ENCODE peak calls at places on chromosomes 11 and 22, in five cellular contexts. One of them, this sample, is unnamed.

GRCh38 chr11:16898274-16898985 is 115.8 kb downstream of the PLEKHA7 start:
- DNase-seq in IMR-90: no peak
- DNase-seq in H9: no peak
- DNase-seq in neuronal stem cell: no peak
- DNase-seq in H1: no peak
- DNase-seq in this sample: no peak

GRCh38 chr11:133945087-133945974 is 11.4 kb downstream of the IGSF9B start:
- DNase-seq in H1: no peak
- DNase-seq in neuronal stem cell: no peak
- DNase-seq in IMR-90: peak; percentile 14
- DNase-seq in H9: no peak
- DNase-seq in this sample: no peak

GRCh38 chr11:113373306-113373705 is 14.3 kb upstream of the ANKK1 start:
- DNase-seq in H1: no peak
- DNase-seq in neuronal stem cell: no peak
- DNase-seq in H9: no peak
- DNase-seq in IMR-90: peak; percentile 64
- DNase-seq in this sample: peak; percentile 41

GRCh38 chr11:71163371-71163770 is 89.0 kb downstream of the SHANK2 start:
- DNase-seq in H9: peak; percentile 2
- DNase-seq in IMR-90: no peak
- DNase-seq in neuronal stem cell: no peak
- DNase-seq in H1: no peak
- DNase-seq in this sample: no peak

GRCh38 chr11:103673773-103674172 is 362.7 kb upstream of the DDI1 start:
- DNase-seq in H1: no peak
- DNase-seq in neuronal stem cell: no peak
- DNase-seq in H9: no peak
- DNase-seq in IMR-90: peak; percentile 71
- DNase-seq in this sample: peak; percentile 43

GRCh38 chr11:123773026-123773425 is 18.7 kb upstream of the OR6X1 start:
- DNase-seq in IMR-90: no peak
- DNase-seq in H9: no peak
- DNase-seq in H1: no peak
- DNase-seq in neuronal stem cell: no peak
- DNase-seq in this sample: no peak

GRCh38 chr11:91164452-91164822 is 941.6 kb upstream of the CHORDC1 start:
- DNase-seq in neuronal stem cell: no peak
- DNase-seq in IMR-90: no peak
- DNase-seq in H1: no peak
- DNase-seq in H9: no peak
- DNase-seq in this sample: peak; percentile 13

GRCh38 chr11:116416852-116417251 is 355.9 kb downstream of the BUD13 start:
- DNase-seq in H1: no peak
- DNase-seq in IMR-90: no peak
- DNase-seq in H9: no peak
- DNase-seq in neuronal stem cell: no peak
- DNase-seq in this sample: no peak

GRCh38 chr11:100785148-100785983 is 98.3 kb downstream of the ARHGAP42 start:
- DNase-seq in H9: peak; percentile 45
- DNase-seq in IMR-90: no peak
- DNase-seq in neuronal stem cell: no peak
- DNase-seq in H1: no peak
- DNase-seq in this sample: no peak

GRCh38 chr11:76361365-76361764 is 19.6 kb downstream of the THAP12 start:
- DNase-seq in neuronal stem cell: no peak
- DNase-seq in H1: no peak
- DNase-seq in IMR-90: no peak
- DNase-seq in H9: no peak
- DNase-seq in this sample: no peak

GRCh38 chr11:7944123-7944522 is 2.6 kb upstream of the OR10A3 start:
- DNase-seq in H1: no peak
- DNase-seq in neuronal stem cell: no peak
- DNase-seq in H9: no peak
- DNase-seq in IMR-90: no peak
- DNase-seq in this sample: no peak

GRCh38 chr11:1163911-1164735 is 6.4 kb downstream of the MUC5AC start:
- DNase-seq in H9: no peak
- DNase-seq in H1: no peak
- DNase-seq in neuronal stem cell: no peak
- DNase-seq in IMR-90: no peak
- DNase-seq in this sample: no peak

GRCh38 chr11:2136209-2136951 is 2.8 kb downstream of the IGF2 start:
- DNase-seq in H9: no peak
- DNase-seq in H1: no peak
- DNase-seq in IMR-90: no peak
- DNase-seq in neuronal stem cell: no peak
- DNase-seq in this sample: no peak

GRCh38 chr22:28801845-28802594 is 1.7 kb upstream of the XBP1 start:
- DNase-seq in H1: no peak
- DNase-seq in IMR-90: no peak
- DNase-seq in neuronal stem cell: no peak
- DNase-seq in H9: no peak
- DNase-seq in this sample: no peak

GRCh38 chr11:2518112-2518982 is 73.5 kb downstream of the KCNQ1 start:
- DNase-seq in H9: peak; percentile 21
- DNase-seq in neuronal stem cell: no peak
- DNase-seq in H1: peak; percentile 37
- DNase-seq in IMR-90: no peak
- DNase-seq in this sample: no peak

GRCh38 chr11:103877221-103877620 is 159.2 kb upstream of the DDI1 start:
- DNase-seq in H9: no peak
- DNase-seq in neuronal stem cell: no peak
- DNase-seq in H1: no peak
- DNase-seq in IMR-90: peak; percentile 16
- DNase-seq in this sample: peak; percentile 25

DNA sequence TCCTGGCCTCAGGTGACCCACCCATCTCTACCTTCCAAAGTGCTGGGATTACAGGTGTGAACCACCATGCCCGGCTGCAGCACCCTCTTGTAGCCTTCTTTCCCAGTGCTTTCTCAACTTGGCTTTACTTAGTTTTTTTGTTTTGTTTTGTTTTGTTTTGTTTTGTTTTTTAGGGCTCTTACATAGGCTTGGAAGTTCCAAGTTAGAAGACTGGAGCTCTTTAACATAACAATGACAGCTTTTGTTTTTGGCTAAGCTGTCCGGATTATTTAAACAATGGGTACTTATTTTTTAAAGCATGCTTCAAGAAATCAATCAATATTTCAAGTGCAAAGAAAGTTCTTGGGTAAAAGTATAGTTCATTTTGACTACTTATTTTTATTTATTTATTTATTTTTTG is 25.9 kb downstream of the KMT2A start:
- DNase-seq in H9: no peak
- DNase-seq in IMR-90: no peak
- DNase-seq in H1: no peak
- DNase-seq in neuronal stem cell: no peak
- DNase-seq in this sample: no peak
- H2BK15ac ChIP-seq in H9: no peak overlapping the region
- H2BK15ac ChIP-seq in IMR-90: no peak overlapping the region
- H2BK15ac ChIP-seq in H1: no peak overlapping the region
- H2BK15ac ChIP-seq in neuronal stem cell: no peak overlapping the region
- H2BK15ac ChIP-seq in this sample: no peak overlapping the region

GRCh38 chr22:17441326-17441725 is 72.1 kb downstream of the CECR2 start:
- DNase-seq in H1: no peak
- DNase-seq in neuronal stem cell: no peak
- DNase-seq in IMR-90: no peak
- DNase-seq in H9: no peak
- DNase-seq in this sample: no peak

GRCh38 chr22:17435375-17435774 is 66.1 kb downstream of the CECR2 start:
- DNase-seq in H1: no peak
- DNase-seq in neuronal stem cell: no peak
- DNase-seq in H9: no peak
- DNase-seq in IMR-90: no peak
- DNase-seq in this sample: no peak

GRCh38 chr22:17436981-17437410 is 67.7 kb downstream of the CECR2 start:
- DNase-seq in H9: peak; percentile 47
- DNase-seq in H1: no peak
- DNase-seq in neuronal stem cell: peak; percentile 72
- DNase-seq in IMR-90: no peak
- DNase-seq in this sample: no peak

GRCh38 chr22:17434856-17435255 is 65.6 kb downstream of the CECR2 start:
- DNase-seq in H9: no peak
- DNase-seq in H1: no peak
- DNase-seq in neuronal stem cell: no peak
- DNase-seq in IMR-90: no peak
- DNase-seq in this sample: no peak

DNA sequence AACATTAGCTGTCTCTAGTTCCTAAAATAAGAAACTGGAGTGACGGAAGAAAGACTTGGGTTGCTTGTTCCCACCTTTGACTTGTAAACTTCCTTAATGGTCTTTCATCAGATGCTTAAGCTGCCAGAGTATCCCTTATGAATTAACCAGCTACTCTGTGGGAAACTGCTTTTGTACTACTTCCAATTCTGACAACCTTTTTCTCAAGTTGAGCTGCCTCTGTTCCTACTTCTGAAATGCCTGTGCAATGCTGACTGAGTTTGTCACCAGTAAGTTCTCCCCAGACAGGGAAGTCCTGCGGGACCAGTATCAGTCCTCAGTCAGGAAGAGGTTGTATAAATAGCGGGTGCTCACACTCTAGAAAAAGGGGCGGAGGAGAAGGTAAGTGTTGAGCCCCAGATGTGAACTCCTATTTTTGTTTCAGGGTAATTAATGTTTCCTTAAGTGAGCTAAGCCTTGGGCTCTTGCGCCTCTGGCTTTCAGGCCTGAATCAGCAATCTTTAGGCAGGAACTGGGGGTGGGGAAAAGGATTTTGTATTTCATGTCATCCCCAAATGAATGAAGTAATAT is 67.2 kb downstream of the CECR2 start:
- DNase-seq in IMR-90: no peak
- DNase-seq in H1: no peak
- DNase-seq in H9: no peak
- DNase-seq in neuronal stem cell: peak; percentile 14
- DNase-seq in this sample: no peak
- H3K4me2 ChIP-seq in IMR-90: no peak overlapping the region
- H3K4me2 ChIP-seq in H1: peak overlapping the region; percentile 77
- H3K4me2 ChIP-seq in H9: peak overlapping the region; percentile 36
- H3K4me2 ChIP-seq in neuronal stem cell: peak overlapping the region; percentile 29
- H3K4me2 ChIP-seq in this sample: no peak overlapping the region

GRCh38 chr11:14029415-14029814 is 66.9 kb downstream of the SPON1 start:
- DNase-seq in H9: peak; percentile 77
- DNase-seq in H1: no peak
- DNase-seq in neuronal stem cell: no peak
- DNase-seq in IMR-90: no peak
- DNase-seq in this sample: no peak
- H2AFZ ChIP-seq in H9: no peak overlapping the region
- H2AFZ ChIP-seq in H1: no peak overlapping the region
- H2AFZ ChIP-seq in neuronal stem cell: no peak overlapping the region
- H2AFZ ChIP-seq in IMR-90: no peak overlapping the region
- H2AFZ ChIP-seq in this sample: no peak overlapping the region

GRCh38 chr11:96199563-96200025 is 143.4 kb downstream of the MAML2 start:
- DNase-seq in H1: no peak
- DNase-seq in neuronal stem cell: no peak
- DNase-seq in H9: no peak
- DNase-seq in IMR-90: peak; percentile 80
- DNase-seq in this sample: peak; percentile 87
- H2BK15ac ChIP-seq in H1: no peak overlapping the region
- H2BK15ac ChIP-seq in neuronal stem cell: no peak overlapping the region
- H2BK15ac ChIP-seq in H9: no peak overlapping the region
- H2BK15ac ChIP-seq in IMR-90: no peak overlapping the region
- H2BK15ac ChIP-seq in this sample: no peak overlapping the region

GRCh38 chr11:74168838-74169237 is 2.0 kb downstream of the C2CD3 start:
- DNase-seq in neuronal stem cell: no peak
- DNase-seq in H1: no peak
- DNase-seq in H9: no peak
- DNase-seq in IMR-90: no peak
- DNase-seq in this sample: no peak
- H3K4me2 ChIP-seq in neuronal stem cell: no peak overlapping the region
- H3K4me2 ChIP-seq in H1: no peak overlapping the region
- H3K4me2 ChIP-seq in H9: no peak overlapping the region
- H3K4me2 ChIP-seq in IMR-90: peak overlapping the region; percentile 27
- H3K4me2 ChIP-seq in this sample: no peak overlapping the region

DNA sequence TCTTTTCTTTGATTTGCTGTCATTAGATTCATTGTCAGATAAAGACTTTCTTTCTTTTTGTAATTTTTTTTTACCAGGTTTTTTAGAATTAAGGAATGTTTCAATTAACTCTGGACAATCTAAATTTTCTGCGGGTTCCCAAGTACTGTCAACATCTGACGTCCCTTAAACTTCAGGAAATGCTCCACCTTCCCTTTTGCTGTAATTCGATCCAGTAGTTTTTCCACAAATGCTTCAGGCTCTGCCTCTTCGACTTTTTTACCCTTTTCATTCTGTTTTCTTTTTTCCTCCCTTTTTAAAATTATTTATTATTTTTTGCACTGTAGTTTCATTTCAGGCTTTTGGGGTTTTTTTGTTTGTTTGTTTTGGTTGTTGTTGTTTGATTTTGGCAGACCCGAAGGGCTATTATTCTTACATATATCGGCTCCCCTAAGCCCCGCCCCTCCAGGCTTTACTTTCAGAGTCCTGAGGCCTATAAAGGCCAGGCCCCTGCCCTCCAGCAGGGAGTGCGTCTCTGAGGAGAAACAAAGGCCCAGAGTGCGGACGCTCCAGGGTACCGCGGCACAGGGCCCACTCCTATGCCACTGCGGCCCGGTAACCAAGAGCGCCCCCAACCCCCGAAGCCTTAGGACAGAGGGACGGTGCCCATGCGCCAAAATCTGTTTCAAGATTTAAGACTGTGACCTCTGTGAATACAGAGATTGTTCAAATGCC is 116.4 kb downstream of the TYR start:
- DNase-seq in IMR-90: peak; percentile 12
- DNase-seq in H1: peak; percentile 71
- DNase-seq in neuronal stem cell: peak; percentile 17
- DNase-seq in H9: peak; percentile 72
- DNase-seq in this sample: peak; percentile 21
- H2AFZ ChIP-seq in IMR-90: peak overlapping the region; percentile 85
- H2AFZ ChIP-seq in H1: no peak overlapping the region
- H2AFZ ChIP-seq in neuronal stem cell: peak overlapping the region; percentile 82
- H2AFZ ChIP-seq in H9: peak overlapping the region; percentile 10
- H2AFZ ChIP-seq in this sample: peak overlapping the region; percentile 81

DNA sequence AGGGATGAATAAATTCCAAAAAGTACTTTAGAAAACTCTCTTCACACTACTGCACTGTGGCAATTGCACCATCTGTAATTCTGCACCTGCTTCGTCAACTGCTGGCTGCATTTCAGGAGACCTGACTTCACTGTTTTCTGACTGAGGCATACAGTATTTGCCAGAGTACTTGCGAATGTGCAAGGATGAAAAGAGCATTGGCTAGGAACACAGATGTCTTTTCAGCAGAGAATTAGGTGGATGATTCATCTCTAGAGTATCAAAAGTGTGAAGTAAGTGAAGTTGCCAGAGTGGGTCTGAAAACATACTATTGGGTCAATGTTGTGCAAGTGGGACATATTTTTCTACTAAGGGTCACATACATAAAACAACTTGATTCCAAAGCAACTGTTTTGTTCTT is 427.5 kb upstream of the CCDC90B start:
- DNase-seq in neuronal stem cell: no peak
- DNase-seq in H1: no peak
- DNase-seq in H9: no peak
- DNase-seq in IMR-90: peak; percentile 3
- DNase-seq in this sample: peak; percentile 30
- H2BK15ac ChIP-seq in neuronal stem cell: no peak overlapping the region
- H2BK15ac ChIP-seq in H1: no peak overlapping the region
- H2BK15ac ChIP-seq in H9: no peak overlapping the region
- H2BK15ac ChIP-seq in IMR-90: no peak overlapping the region
- H2BK15ac ChIP-seq in this sample: no peak overlapping the region

GRCh38 chr11:102429691-102430090 is 22.9 kb downstream of the TMEM123 start:
- DNase-seq in neuronal stem cell: no peak
- DNase-seq in H9: no peak
- DNase-seq in IMR-90: no peak
- DNase-seq in H1: no peak
- DNase-seq in this sample: no peak
- H3K4me2 ChIP-seq in neuronal stem cell: no peak overlapping the region
- H3K4me2 ChIP-seq in H9: no peak overlapping the region
- H3K4me2 ChIP-seq in IMR-90: no peak overlapping the region
- H3K4me2 ChIP-seq in H1: no peak overlapping the region
- H3K4me2 ChIP-seq in this sample: no peak overlapping the region